ENCODE peak calls at places on chromosomes 4 and X, in five cellular contexts. Q is cardiac muscle cell; F is AG04450; Z is GM12865; N is CD8-positive, alpha-beta T cell. C is an unnamed sample.

GRCh38 chr4:34664051-34664450 is 1580.3 kb downstream of the ARAP2 start:
- DNase-seq in Z (no peak), N (no peak), Q (no peak), F (no peak), C (no peak)

GRCh38 chrX:30570505-30570904 is 7.1 kb downstream of the TASL start:
- DNase-seq in F (no peak), Q (peak; percentile 49), Z (peak; percentile 40), N (no peak), C (peak; percentile 5)

GRCh38 chr4:38322709-38323108 is 341.3 kb upstream of the KLF3 start:
- DNase-seq in Z (no peak), Q (no peak), F (peak; percentile 26), N (no peak), C (peak; percentile 27)

GRCh38 chr4:56653461-56654237 is 27.4 kb downstream of the HOPX start:
- DNase-seq in F (no peak), Z (no peak), N (no peak), Q (no peak), C (no peak)

GRCh38 chr4:86560447-86560846 is 33.7 kb upstream of the PTPN13 start:
- DNase-seq in F (no peak), Z (no peak), N (no peak), Q (no peak), C (no peak)

GRCh38 chrX:109886122-109886761 is 116.7 kb upstream of the TMEM164 start:
- DNase-seq in F (no peak), N (no peak), Q (peak; percentile 67), Z (peak; percentile 62), C (peak; percentile 45)

GRCh38 chrX:84165716-84166115 is 22.3 kb downstream of the RPS6KA6 start:
- DNase-seq in N (no peak), F (no peak), Z (no peak), Q (no peak), C (no peak)

GRCh38 chrX:146264763-146265375 is 447.2 kb downstream of the SLITRK2 start:
- DNase-seq in Q (no peak), N (no peak), Z (no peak), F (no peak), C (no peak)

GRCh38 chrX:123626962-123627361 is 105.9 kb downstream of the THOC2 start:
- DNase-seq in Q (no peak), F (peak; percentile 2), N (no peak), Z (peak; percentile 1), C (peak; percentile 25)

GRCh38 chr4:144970597-144970996 is 127.4 kb downstream of the ANAPC10 start:
- DNase-seq in N (no peak), F (no peak), Q (no peak), Z (peak; percentile 71), C (no peak)

DNA sequence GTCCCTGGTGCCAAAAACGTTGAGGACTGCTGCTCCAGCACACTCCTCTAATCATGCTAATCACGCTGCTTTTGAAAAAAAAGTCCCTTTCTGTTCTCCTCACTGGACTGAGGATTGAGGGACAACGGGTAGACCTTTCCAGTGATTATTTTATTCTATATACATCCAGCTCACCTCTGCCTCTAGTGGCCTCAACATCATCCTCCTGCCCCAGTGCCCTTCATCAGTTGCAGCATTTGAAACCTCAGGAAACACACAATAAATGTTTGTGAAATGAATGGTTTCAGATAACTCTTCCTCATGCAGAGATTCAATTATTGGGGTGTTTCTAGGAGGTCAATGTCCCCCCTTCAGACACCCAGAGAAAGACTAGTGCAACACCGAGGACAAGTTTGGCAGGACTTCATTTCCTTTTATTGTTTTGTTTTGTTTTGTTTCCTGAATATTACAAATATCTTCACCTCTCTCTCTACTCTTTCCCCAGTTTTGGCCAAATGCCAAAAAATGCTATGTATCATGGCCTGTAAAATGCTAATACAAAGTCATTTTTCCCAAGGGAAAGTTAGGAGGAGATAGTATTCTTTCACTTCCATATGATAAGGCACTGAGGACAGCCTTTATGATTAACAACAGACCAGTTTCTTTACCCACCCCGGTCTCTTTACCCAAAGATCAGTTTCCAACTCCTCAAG is 460.1 kb upstream of the SLIT2 start:
- DNase-seq in F (no peak), Z (no peak), N (no peak), Q (no peak), C (peak; percentile 20)
- TF ChIP-seq CTCF in F (peak; percentile 25), Z (no peak), N (no peak), Q (peak; percentile 29), C (peak; percentile 33)

DNA sequence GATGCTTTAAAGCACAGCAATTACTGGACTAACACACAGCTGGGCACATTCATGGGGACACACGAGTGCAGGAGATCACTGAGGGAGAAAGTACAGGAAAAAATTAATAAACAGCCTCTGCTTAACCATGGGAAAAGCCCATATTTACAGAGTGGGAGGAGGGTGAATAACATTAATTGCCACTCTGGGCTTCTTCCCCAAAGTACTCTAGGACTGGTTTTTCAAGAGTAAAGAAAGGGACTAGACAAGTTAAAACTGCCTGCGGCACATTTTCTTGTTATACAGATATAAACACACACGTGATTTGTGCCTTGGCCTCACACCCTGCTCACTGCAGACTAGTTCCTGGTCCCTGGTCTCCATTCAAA is 179.7 kb upstream of the TET2 start:
- DNase-seq in F (no peak), N (no peak), Q (no peak), Z (peak; percentile 60), C (peak; percentile 78)
- H3K4me3 ChIP-seq in F (no peak overlapping the region), N (no peak overlapping the region), Q (no peak overlapping the region), Z (peak overlapping the region; percentile 7), C (no peak overlapping the region)

GRCh38 chr4:135316266-135316779 is 1114.7 kb upstream of the PABPC4L start:
- DNase-seq in Z (no peak), Q (no peak), F (no peak), N (no peak), C (peak; percentile 4)

GRCh38 chr4:135325264-135325663 is 1123.7 kb upstream of the PABPC4L start:
- DNase-seq in Z (no peak), F (no peak), Q (no peak), N (no peak), C (no peak)

DNA sequence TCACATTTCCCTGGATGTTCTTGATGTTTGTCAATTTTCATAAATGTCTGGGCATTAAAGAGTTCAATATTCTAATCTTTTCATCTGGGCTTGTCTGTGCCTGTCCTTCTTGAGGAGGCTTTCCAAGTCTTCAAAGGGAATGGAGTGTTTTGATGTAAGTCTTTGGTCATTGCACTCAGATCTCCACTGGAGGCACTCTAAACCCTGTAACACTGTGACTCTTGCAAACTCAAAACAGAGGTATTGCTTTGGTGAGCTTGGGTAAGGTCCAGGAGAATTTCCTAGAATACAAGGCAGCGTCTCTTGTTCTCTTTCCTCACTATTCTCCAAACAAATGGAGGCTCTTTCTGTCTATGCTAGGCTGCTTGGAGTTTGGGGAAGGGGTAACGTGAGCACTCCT is 1118.1 kb upstream of the PABPC4L start:
- DNase-seq in Z (no peak), Q (no peak), F (no peak), N (no peak), C (peak; percentile 10)
- TF ChIP-seq CTCF in Z (no peak), Q (no peak), F (peak; percentile 27), N (no peak), C (no peak)

GRCh38 chr4:148163011-148163410 is 279.2 kb downstream of the NR3C2 start:
- DNase-seq in N (no peak), Z (no peak), Q (no peak), F (no peak), C (peak; percentile 65)
- H3K4me3 ChIP-seq in N (no peak overlapping the region), Z (no peak overlapping the region), Q (no peak overlapping the region), F (no peak overlapping the region), C (no peak overlapping the region)

DNA sequence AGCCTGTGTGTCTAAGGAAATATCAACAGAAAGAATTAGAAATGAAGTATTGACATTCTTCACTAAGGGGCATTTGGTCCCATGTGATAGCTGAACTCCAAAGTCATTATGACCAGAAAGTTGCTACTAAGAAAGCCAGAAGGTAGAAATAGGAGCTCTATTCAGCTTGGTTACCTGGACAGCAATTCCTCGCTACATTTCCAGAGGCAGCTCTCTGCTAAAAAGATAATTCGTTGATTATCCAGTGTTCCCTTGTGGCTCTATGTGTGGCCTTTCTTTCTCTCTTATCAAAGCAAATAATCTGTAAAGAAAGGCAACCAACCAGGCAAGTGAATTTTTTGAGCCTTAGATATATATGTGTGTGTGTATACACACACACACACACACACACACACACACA is 341.3 kb downstream of the ADGRL3 start:
- DNase-seq in Q (peak; percentile 41), Z (no peak), N (no peak), F (no peak), C (no peak)
- TF ChIP-seq CTCF in Q (peak; percentile 39), Z (no peak), N (no peak), F (no peak), C (no peak)

DNA sequence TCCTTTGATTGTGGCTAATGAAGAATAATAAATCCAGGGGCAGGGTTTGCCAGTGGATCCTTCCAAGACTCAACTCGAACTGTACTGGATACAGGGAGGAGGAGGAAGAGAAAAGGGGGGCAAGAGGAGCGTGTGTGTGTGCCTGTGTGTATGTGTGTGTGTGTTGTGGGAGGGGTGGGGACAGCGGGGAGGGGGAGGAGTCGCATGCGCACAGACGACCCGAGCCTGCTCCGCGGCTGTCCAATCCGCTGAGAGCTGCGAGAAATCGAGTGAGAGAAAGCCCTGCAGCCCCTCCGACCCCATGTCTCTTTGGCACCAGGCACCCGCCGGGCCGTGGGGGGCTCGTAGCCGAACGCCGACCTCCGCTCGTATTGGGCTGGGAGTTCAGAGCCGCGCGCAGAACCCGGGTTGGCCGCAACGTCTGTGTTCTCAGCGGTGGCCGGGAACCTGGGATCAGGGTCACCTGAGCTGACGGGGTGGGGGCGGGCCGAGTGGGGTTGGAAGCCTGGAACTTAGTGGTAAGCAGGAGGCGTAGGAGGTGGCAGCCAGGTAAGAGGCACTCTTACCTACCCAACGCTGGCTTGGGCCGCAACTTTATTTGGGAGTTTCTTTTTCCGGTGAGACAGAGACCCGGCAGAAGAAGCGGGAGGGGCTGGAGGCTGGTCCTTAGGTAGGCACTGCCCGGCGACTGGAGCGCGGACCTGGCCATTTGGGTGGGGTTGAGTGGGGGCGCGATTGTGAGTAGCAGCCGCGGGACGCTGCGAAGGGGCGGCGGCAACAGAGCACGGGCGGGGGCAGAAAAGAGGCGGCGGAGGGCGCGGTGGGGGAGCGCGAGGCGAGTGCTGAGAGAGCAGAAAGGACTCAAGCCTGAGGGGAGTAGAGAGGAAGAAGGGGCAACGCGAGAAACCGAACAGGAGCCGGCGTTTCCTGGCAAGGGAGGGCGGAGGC is 566 bp upstream of the POU4F2 start:
- DNase-seq in F (no peak), Q (peak; percentile 18), Z (no peak), N (no peak), C (no peak)
- H3K4me3 ChIP-seq in F (no peak overlapping the region), Q (peak overlapping the region; percentile 36), Z (no peak overlapping the region), N (no peak overlapping the region), C (no peak overlapping the region)

GRCh38 chr4:172202480-172203076 is 389.4 kb downstream of the GALNTL6 start:
- DNase-seq in N (no peak), Z (peak; percentile 62), F (peak; percentile 0), Q (peak; percentile 22), C (peak; percentile 42)
- TF ChIP-seq CTCF in N (no peak), Z (peak; percentile 62), F (peak; percentile 70), Q (peak; percentile 48), C (peak; percentile 36)

C was measured in bronchial epithelial cell.